ENCODE peak calls at places on chromosomes 7 and 10, in four cellular contexts. V is neural progenitor cell, I is PC-9, X is GM23248. W is an unnamed sample. For H3F3A, the result is how much of the 10 kb centered on the place peaks cover.

GRCh38 chr7:99137418-99138180 is 6.3 kb downstream of the SMURF1 start:
- DNase-seq in V (peak), I (no peak), X (peak), W (peak)

GRCh38 chr10:126691456-126691855 is 21.0 kb upstream of the C10orf90 start:
- DNase-seq in X (no peak), I (no peak), V (no peak), W (no peak)

GRCh38 chr7:139088268-139088667 is 21.3 kb downstream of the ZC3HAV1 start:
- DNase-seq in I (no peak), X (no peak), V (no peak), W (no peak)

GRCh38 chr7:117061751-117062150 is 108.5 kb downstream of the ST7 start:
- DNase-seq in V (no peak), X (peak), I (no peak), W (no peak)

GRCh38 chr10:49594594-49594993 is 15.5 kb upstream of the SLC18A3 start:
- DNase-seq in I (peak), X (peak), V (peak), W (peak)

GRCh38 chr7:2114052-2114451 is 118.7 kb downstream of the MAD1L1 start:
- DNase-seq in I (no peak), V (no peak), X (peak), W (no peak)

GRCh38 chr7:100220833-100221718 is 1.3 kb downstream of the PVRIG start:
- DNase-seq in I (no peak), V (no peak), X (no peak), W (no peak)

GRCh38 chr10:5497289-5497688 is 2.1 kb downstream of the CALML5 start:
- DNase-seq in X (no peak), I (no peak), V (no peak), W (no peak)

GRCh38 chr7:77811895-77812685 is 13.5 kb downstream of the PHTF2 start:
- DNase-seq in X (peak), I (no peak), V (no peak), W (no peak)

GRCh38 chr10:22927661-22928403 is at the start of gene ARMC3:
- DNase-seq in X (peak), I (peak), V (peak), W (peak)

GRCh38 chr10:71641449-71641848 is 78.1 kb downstream of the C10orf105 start:
- DNase-seq in V (no peak), X (no peak), I (no peak), W (no peak)

GRCh38 chr10:81871558-81871957 is 3.4 kb upstream of the NRG3 start:
- DNase-seq in V (no peak), X (no peak), I (no peak), W (no peak)

GRCh38 chr10:123402656-123403055 is 248.5 kb downstream of the BUB3 start:
- DNase-seq in V (no peak), I (no peak), X (no peak), W (no peak)

GRCh38 chr10:120949511-120950102 is 98.4 kb downstream of the WDR11 start:
- DNase-seq in X (peak), V (peak), I (no peak), W (peak)

GRCh38 chr10:86179961-86180360 is 186.6 kb downstream of the GRID1 start:
- DNase-seq in X (no peak), I (no peak), V (no peak), W (no peak)

GRCh38 chr7:41910916-41911315 is 208.0 kb upstream of the INHBA start:
- DNase-seq in X (peak), I (no peak), V (no peak), W (no peak)
- H3F3A ChIP-seq in X (under half), I (under half), V (under half), W (under half)

DNA sequence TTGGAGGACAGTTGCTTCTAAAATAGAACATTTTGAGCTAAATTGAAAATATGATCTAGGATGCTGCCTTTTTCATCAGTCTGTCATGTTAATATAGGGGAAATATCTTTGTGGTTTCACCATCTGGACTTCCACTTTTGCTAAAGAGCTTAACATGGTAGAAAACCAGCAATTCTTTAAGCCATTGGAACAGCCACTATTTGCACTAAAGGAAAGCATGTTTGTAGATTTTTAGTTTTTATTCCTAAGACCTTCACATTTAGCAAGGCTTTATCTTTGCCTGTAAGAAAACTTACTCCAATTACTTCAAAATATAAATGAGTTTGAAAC is 291.0 kb downstream of the RNLS start:
- DNase-seq in V (no peak), X (no peak), I (no peak), W (no peak)
- H2AFZ ChIP-seq in V (no peak), X (no peak), I (no peak), W (no peak)

GRCh38 chr7:101534873-101535272 is 94.2 kb downstream of the MYL10 start:
- DNase-seq in X (no peak), I (no peak), V (no peak), W (no peak)
- H3F3A ChIP-seq in X (under half), I (under half), V (under half), W (under half)

GRCh38 chr7:13849528-13849892 is 140.0 kb downstream of the ETV1 start:
- DNase-seq in I (no peak), V (no peak), X (peak), W (no peak)

GRCh38 chr7:13846386-13846785 is 143.1 kb downstream of the ETV1 start:
- DNase-seq in V (no peak), X (peak), I (no peak), W (no peak)

GRCh38 chr7:13844954-13845353 is 144.5 kb downstream of the ETV1 start:
- DNase-seq in X (no peak), V (no peak), I (no peak), W (no peak)

GRCh38 chr7:13848576-13849527 is 140.6 kb downstream of the ETV1 start:
- DNase-seq in X (peak), I (no peak), V (peak), W (no peak)

GRCh38 chr7:13845601-13846000 is 143.9 kb downstream of the ETV1 start:
- DNase-seq in I (no peak), V (no peak), X (no peak), W (no peak)
- H2AFZ ChIP-seq in I (no peak), V (no peak), X (no peak), W (no peak)

W was measured in GM23338.